ENCODE peak calls at places on chromosomes 5 and 9, in seven cellular contexts. S is CD4-positive, CD25-positive, alpha-beta regulatory T cell; R is mesendoderm; U is thoracic aorta; E is heart right ventricle; H is fibroblast of lung; Q is AG04450. Z is an unnamed sample.

GRCh38 chr5:1294839-1295649 is at the start of gene TERT:
- DNase-seq in S (peak; percentile 61), R (peak; percentile 65), U (no peak), E (no peak), H (no peak), Q (no peak), Z (no peak)

GRCh38 chr9:71766663-71767062 is 1.6 kb downstream of the CEMIP2 start:
- DNase-seq in S (no peak), R (no peak), U (no peak), E (no peak), H (no peak), Q (no peak), Z (no peak)

GRCh38 chr9:69168709-69169217 is 5.3 kb upstream of the TJP2 start:
- DNase-seq in S (peak; percentile 16), R (peak; percentile 79), U (no peak), E (no peak), H (peak; percentile 44), Q (no peak), Z (no peak)

GRCh38 chr9:75889977-75890540 is 414 bp upstream of the PCSK5 start:
- DNase-seq in S (no peak), R (no peak), U (no peak), E (no peak), H (peak; percentile 73), Q (peak; percentile 15), Z (peak; percentile 14)

GRCh38 chr5:3129252-3129651 is 377.8 kb upstream of the IRX2 start:
- DNase-seq in S (no peak), R (no peak), U (no peak), E (no peak), H (no peak), Q (no peak), Z (no peak)

GRCh38 chr9:134594376-134594941 is 47.1 kb upstream of the COL5A1 start:
- DNase-seq in S (no peak), R (no peak), U (no peak), E (no peak), H (no peak), Q (no peak), Z (no peak)

GRCh38 chr5:38466444-38467189 is 89.8 kb downstream of the LIFR start:
- DNase-seq in S (no peak), R (no peak), U (no peak), E (peak; percentile 83), H (no peak), Q (no peak), Z (peak; percentile 41)

GRCh38 chr5:131167615-131168014 is 2.6 kb upstream of the HINT1 start:
- DNase-seq in S (no peak), R (no peak), U (no peak), E (no peak), H (no peak), Q (no peak), Z (no peak)

GRCh38 chr9:82681809-82682208 is 381.1 kb downstream of the RASEF start:
- DNase-seq in S (no peak), R (no peak), U (no peak), E (no peak), H (no peak), Q (no peak), Z (no peak)

GRCh38 chr9:21465859-21466518 is 16.1 kb downstream of the IFNE start:
- DNase-seq in S (no peak), R (peak; percentile 77), U (no peak), E (no peak), H (peak; percentile 42), Q (peak; percentile 27), Z (no peak)

GRCh38 chr5:1729641-1730486 is 69.8 kb downstream of the MRPL36 start:
- DNase-seq in S (no peak), R (no peak), U (no peak), E (no peak), H (no peak), Q (no peak), Z (no peak)

GRCh38 chr5:92505925-92506324 is 1075.1 kb downstream of the NR2F1-AS1 start:
- DNase-seq in S (no peak), R (no peak), U (no peak), E (no peak), H (peak; percentile 15), Q (no peak), Z (no peak)

GRCh38 chr5:40755407-40756365 is at the start of gene TTC33:
- DNase-seq in S (peak; percentile 92), R (peak; percentile 99), U (peak; percentile 92), E (peak; percentile 94), H (peak; percentile 95), Q (peak; percentile 88), Z (peak; percentile 79)

GRCh38 chr5:64632251-64632650 is 58.1 kb upstream of the SHISAL2B start:
- DNase-seq in S (no peak), R (peak; percentile 60), U (no peak), E (no peak), H (peak; percentile 48), Q (peak; percentile 2), Z (no peak)

DNA sequence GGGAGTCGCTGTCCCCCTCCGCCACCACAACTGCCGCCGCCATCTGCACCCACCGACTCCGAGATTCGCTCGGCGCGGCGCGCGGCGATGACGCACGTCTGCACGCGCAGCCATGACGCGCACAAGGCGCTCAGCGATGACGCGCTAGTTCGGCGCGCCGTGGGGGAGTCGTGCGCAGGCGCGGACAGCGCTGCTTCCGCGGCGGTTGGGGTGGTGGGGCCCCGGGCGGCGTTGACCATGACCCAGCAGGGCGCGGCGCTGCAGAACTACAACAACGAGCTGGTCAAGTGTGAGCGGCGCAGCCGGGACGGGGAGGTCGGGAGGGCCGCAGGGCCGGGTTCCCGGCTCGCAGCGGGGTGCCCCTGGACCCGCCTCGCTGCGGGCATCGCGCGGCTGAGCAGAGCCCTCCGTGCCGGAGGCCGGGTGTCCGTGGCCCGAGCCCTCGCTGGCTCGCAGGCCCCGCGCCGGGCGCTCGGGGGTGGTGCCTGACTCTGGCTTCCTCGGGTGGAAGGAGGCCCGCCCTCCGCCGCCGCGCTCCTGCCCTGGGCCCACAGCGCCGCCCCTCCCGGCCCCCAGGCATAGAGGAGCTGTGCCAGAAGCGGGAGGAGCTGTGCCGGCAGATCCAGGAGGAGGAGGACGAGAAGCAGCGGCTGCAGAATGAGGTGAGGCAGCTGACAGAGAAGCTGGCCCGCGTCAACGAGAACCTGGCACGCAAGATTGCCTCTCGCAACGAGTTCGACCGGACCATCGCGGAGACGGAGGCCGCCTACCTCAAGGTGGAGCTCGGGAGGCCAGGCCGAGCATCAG is at the start of the genes ANAPC2 and SSNA1:
- DNase-seq in S (peak; percentile 88), R (peak; percentile 94), U (peak; percentile 52), E (peak; percentile 96), H (peak; percentile 87), Q (peak; percentile 81), Z (peak; percentile 92)
- H3K27ac ChIP-seq in S (peak within 1 kb of the TSS; percentile 98), R (peak within 1 kb of the TSS; percentile 74), U (peak within 1 kb of the TSS; percentile 93), E (peak within 1 kb of the TSS; percentile 98), H (peak within 1 kb of the TSS; percentile 92), Q (peak within 1 kb of the TSS; percentile 96), Z (peak within 1 kb of the TSS; percentile 100)

DNA sequence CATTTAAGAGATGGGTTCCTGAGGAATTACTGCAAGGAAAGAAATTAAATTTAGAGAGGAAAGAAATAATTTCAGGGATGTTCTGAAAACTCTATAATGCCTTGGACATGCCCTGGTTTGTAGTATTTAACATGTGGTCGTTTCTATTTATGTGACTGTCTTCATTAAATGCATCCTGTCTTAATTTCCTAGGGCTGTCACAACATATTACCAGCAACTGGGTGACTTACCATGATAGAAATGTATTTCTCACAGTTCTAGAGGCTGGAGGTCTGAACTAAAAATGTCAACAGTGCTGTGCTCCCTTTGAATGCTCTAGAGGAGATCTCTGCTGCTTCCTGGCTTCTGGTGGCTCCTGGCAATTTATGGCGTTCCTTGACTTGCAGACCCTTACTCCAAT is 287.7 kb downstream of the FBXL7 start:
- DNase-seq in S (no peak), R (no peak), U (no peak), E (no peak), H (no peak), Q (no peak), Z (no peak)
- H3K27ac ChIP-seq in S (no peak overlapping the region), R (no peak overlapping the region), U (no peak overlapping the region), E (no peak overlapping the region), H (no peak overlapping the region), Q (no peak overlapping the region), Z (no peak overlapping the region)

GRCh38 chr9:126297656-126298318 is 28.8 kb upstream of the MVB12B start:
- DNase-seq in S (no peak), R (no peak), U (no peak), E (no peak), H (no peak), Q (no peak), Z (no peak)
- H3K27ac ChIP-seq in S (no peak overlapping the region), R (no peak overlapping the region), U (no peak overlapping the region), E (no peak overlapping the region), H (no peak overlapping the region), Q (no peak overlapping the region), Z (peak overlapping the region; percentile 99)

GRCh38 chr5:14218011-14218410 is 74.9 kb downstream of the TRIO start:
- DNase-seq in S (no peak), R (no peak), U (no peak), E (no peak), H (no peak), Q (no peak), Z (no peak)

GRCh38 chr5:14218480-14218879 is 75.3 kb downstream of the TRIO start:
- DNase-seq in S (no peak), R (no peak), U (no peak), E (no peak), H (no peak), Q (no peak), Z (no peak)

GRCh38 chr5:14216372-14216771 is 73.2 kb downstream of the TRIO start:
- DNase-seq in S (no peak), R (no peak), U (no peak), E (no peak), H (peak; percentile 59), Q (no peak), Z (no peak)

GRCh38 chr5:14216902-14217301 is 73.8 kb downstream of the TRIO start:
- DNase-seq in S (no peak), R (peak; percentile 93), U (no peak), E (no peak), H (peak; percentile 81), Q (no peak), Z (no peak)

GRCh38 chr5:14217587-14217986 is 74.4 kb downstream of the TRIO start:
- DNase-seq in S (no peak), R (no peak), U (no peak), E (no peak), H (no peak), Q (no peak), Z (no peak)
- H3K27ac ChIP-seq in S (no peak overlapping the region), R (no peak overlapping the region), U (peak overlapping the region; percentile 55), E (no peak overlapping the region), H (no peak overlapping the region), Q (no peak overlapping the region), Z (no peak overlapping the region)